ENCODE peak calls at places on chromosomes 13 and 19, in ten cellular contexts. F, T, G, C, Z, K, N, Q, W and O are unnamed samples.

GRCh38 chr13:45367995-45368394 is 27.0 kb upstream of the TPT1 start:
- DNase-seq in F (no peak), T (no peak), G (no peak), C (no peak), Z (no peak), K (no peak), N (no peak), Q (no peak), W (no peak), O (no peak)

GRCh38 chr19:1764293-1764683 is 11.0 kb downstream of the ONECUT3 start:
- DNase-seq in F (no peak), T (no peak), G (no peak), C (no peak), Z (no peak), K (no peak), N (no peak), Q (no peak), W (no peak), O (no peak)

GRCh38 chr13:45361596-45362206 is 20.7 kb upstream of the TPT1 start:
- DNase-seq in F (no peak), T (peak), G (no peak), C (no peak), Z (no peak), K (no peak), N (no peak), Q (no peak), W (no peak), O (no peak)

GRCh38 chr19:55720801-55721200 is 17.4 kb downstream of the NLRP9 start:
- DNase-seq in F (no peak), T (no peak), G (no peak), C (no peak), Z (no peak), K (no peak), N (no peak), Q (no peak), W (no peak), O (no peak)

GRCh38 chr13:106052200-106052767 is 483.2 kb downstream of the EFNB2 start:
- DNase-seq in F (no peak), T (no peak), G (no peak), C (no peak), Z (no peak), K (no peak), N (no peak), Q (no peak), W (no peak), O (no peak)

GRCh38 chr13:87669379-87669978 is 1.7 kb upstream of the SLITRK5 start:
- DNase-seq in F (no peak), T (peak), G (no peak), C (no peak), Z (no peak), K (no peak), N (no peak), Q (no peak), W (no peak), O (no peak)

GRCh38 chr13:26052136-26052736 is 420 bp upstream of the SHISA2 start:
- DNase-seq in F (no peak), T (no peak), G (no peak), C (no peak), Z (no peak), K (no peak), N (no peak), Q (peak), W (no peak), O (no peak)

GRCh38 chr13:36130542-36131214 is 504 bp downstream of the DCLK1 start:
- DNase-seq in F (no peak), T (no peak), G (no peak), C (no peak), Z (no peak), K (peak), N (no peak), Q (no peak), W (no peak), O (no peak)

GRCh38 chr13:102018716-102019115 is 383.1 kb downstream of the FGF14 start:
- DNase-seq in F (no peak), T (no peak), G (no peak), C (no peak), Z (no peak), K (no peak), N (no peak), Q (no peak), W (no peak), O (no peak)

GRCh38 chr13:112183544-112184145 is 116.7 kb downstream of the SOX1 start:
- DNase-seq in F (no peak), T (no peak), G (no peak), C (no peak), Z (no peak), K (no peak), N (no peak), Q (no peak), W (no peak), O (no peak)

GRCh38 chr13:100336795-100337516 is 248.1 kb downstream of the PCCA start:
- DNase-seq in F (no peak), T (no peak), G (no peak), C (no peak), Z (no peak), K (no peak), N (no peak), Q (no peak), W (no peak), O (no peak)

GRCh38 chr19:47096721-47097120 is 16.9 kb downstream of the ZC3H4 start:
- DNase-seq in F (no peak), T (no peak), G (no peak), C (no peak), Z (no peak), K (peak), N (no peak), Q (no peak), W (no peak), O (no peak)

GRCh38 chr13:106417467-106418110 is 117.9 kb downstream of the EFNB2 start:
- DNase-seq in F (no peak), T (no peak), G (no peak), C (no peak), Z (no peak), K (no peak), N (no peak), Q (no peak), W (no peak), O (no peak)

GRCh38 chr13:49585220-49586157 is at the start of gene RCBTB1:
- DNase-seq in F (peak), T (peak), G (peak), C (peak), Z (peak), K (peak), N (peak), Q (peak), W (peak), O (peak)

GRCh38 chr19:16572332-16573211 is at the start of gene SLC35E1:
- DNase-seq in F (peak), T (peak), G (peak), C (peak), Z (peak), K (peak), N (peak), Q (peak), W (peak), O (peak)

GRCh38 chr19:21422244-21422643 is 25.3 kb downstream of the ZNF493 start:
- DNase-seq in F (no peak), T (no peak), G (no peak), C (no peak), Z (no peak), K (no peak), N (no peak), Q (no peak), W (no peak), O (no peak)

GRCh38 chr19:3549816-3550215 is 7.6 kb downstream of the MFSD12 start:
- DNase-seq in F (no peak), T (no peak), G (no peak), C (no peak), Z (no peak), K (no peak), N (no peak), Q (no peak), W (no peak), O (no peak)

GRCh38 chr19:34220472-34221063 is 33.8 kb upstream of the GARRE1 start:
- DNase-seq in F (peak), T (peak), G (peak), C (peak), Z (no peak), K (no peak), N (peak), Q (peak), W (peak), O (peak)

GRCh38 chr13:101785858-101786257 is 333.4 kb downstream of the ITGBL1 start:
- DNase-seq in F (peak), T (peak), G (no peak), C (no peak), Z (no peak), K (no peak), N (no peak), Q (no peak), W (no peak), O (no peak)

GRCh38 chr13:50161052-50161451 is 145.8 kb downstream of the KCNRG start:
- DNase-seq in F (no peak), T (peak), G (no peak), C (no peak), Z (no peak), K (no peak), N (no peak), Q (no peak), W (no peak), O (no peak)

GRCh38 chr13:66128692-66129269 is 1101.4 kb downstream of the PCDH9 start:
- DNase-seq in F (no peak), T (no peak), G (no peak), C (no peak), Z (no peak), K (no peak), N (no peak), Q (no peak), W (no peak), O (no peak)

GRCh38 chr19:16893686-16893990 is 4.8 kb downstream of the F2RL3 start:
- DNase-seq in F (no peak), T (no peak), G (peak), C (no peak), Z (no peak), K (no peak), N (no peak), Q (peak), W (no peak), O (peak)

GRCh38 chr19:28736528-28736927 is 476.4 kb downstream of the UQCRFS1 start:
- DNase-seq in F (no peak), T (no peak), G (no peak), C (no peak), Z (no peak), K (no peak), N (no peak), Q (no peak), W (no peak), O (no peak)

GRCh38 chr13:60655268-60655667 is 258.2 kb downstream of the TDRD3 start:
- DNase-seq in F (no peak), T (no peak), G (no peak), C (no peak), Z (no peak), K (no peak), N (no peak), Q (no peak), W (no peak), O (no peak)

GRCh38 chr13:40981949-40982348 is 37.2 kb downstream of the ELF1 start:
- DNase-seq in F (no peak), T (no peak), G (no peak), C (no peak), Z (no peak), K (no peak), N (no peak), Q (peak), W (no peak), O (no peak)

GRCh38 chr19:28466107-28467045 is 746.6 kb downstream of the UQCRFS1 start:
- DNase-seq in F (no peak), T (peak), G (peak), C (peak), Z (no peak), K (no peak), N (peak), Q (peak), W (peak), O (peak)

GRCh38 chr19:17402982-17403855 is 2.2 kb downstream of the BST2 start:
- DNase-seq in F (no peak), T (peak), G (no peak), C (peak), Z (no peak), K (no peak), N (peak), Q (peak), W (peak), O (no peak)

GRCh38 chr19:47156861-47157454 is 26.3 kb downstream of the SAE1 start:
- DNase-seq in F (no peak), T (no peak), G (no peak), C (no peak), Z (no peak), K (no peak), N (no peak), Q (peak), W (no peak), O (peak)

GRCh38 chr13:92143766-92144165 is 745.3 kb downstream of the GPC5 start:
- DNase-seq in F (no peak), T (no peak), G (no peak), C (no peak), Z (no peak), K (no peak), N (no peak), Q (no peak), W (no peak), O (no peak)

GRCh38 chr19:23956051-23956450 is 41.4 kb downstream of the ZNF726 start:
- DNase-seq in F (no peak), T (no peak), G (no peak), C (no peak), Z (no peak), K (no peak), N (no peak), Q (no peak), W (no peak), O (no peak)

GRCh38 chr13:52659340-52659739 is 6.7 kb downstream of the SUGT1 start:
- DNase-seq in F (no peak), T (no peak), G (no peak), C (no peak), Z (no peak), K (no peak), N (no peak), Q (no peak), W (no peak), O (no peak)

GRCh38 chr13:58960909-58961308 is 1202.8 kb downstream of the DIAPH3 start:
- DNase-seq in F (no peak), T (peak), G (no peak), C (no peak), Z (no peak), K (no peak), N (no peak), Q (no peak), W (no peak), O (no peak)

GRCh38 chr13:50512602-50513527 is 330.6 kb downstream of the DLEU7 start:
- DNase-seq in F (peak), T (peak), G (peak), C (peak), Z (no peak), K (peak), N (peak), Q (peak), W (peak), O (peak)

GRCh38 chr19:452829-453228 is 8.0 kb downstream of the SHC2 start:
- DNase-seq in F (no peak), T (no peak), G (no peak), C (no peak), Z (no peak), K (peak), N (no peak), Q (no peak), W (no peak), O (no peak)

GRCh38 chr19:49337267-49338022 is 2.2 kb downstream of the CD37 start:
- DNase-seq in F (no peak), T (no peak), G (no peak), C (no peak), Z (no peak), K (no peak), N (no peak), Q (no peak), W (no peak), O (no peak)

GRCh38 chr19:45446944-45447343 is 20.9 kb upstream of the FOSB start:
- DNase-seq in F (no peak), T (no peak), G (no peak), C (no peak), Z (no peak), K (no peak), N (no peak), Q (no peak), W (no peak), O (no peak)

GRCh38 chr13:108070925-108071324 is 144.4 kb downstream of the LIG4 start:
- DNase-seq in F (no peak), T (no peak), G (no peak), C (no peak), Z (no peak), K (peak), N (no peak), Q (no peak), W (no peak), O (no peak)

GRCh38 chr19:48629599-48630288 is 7.4 kb downstream of the DBP start:
- DNase-seq in F (no peak), T (no peak), G (no peak), C (no peak), Z (no peak), K (peak), N (no peak), Q (peak), W (no peak), O (no peak)